ENCODE peak calls at places on chromosomes 4 and X, in ten cellular contexts. Z, H, S, T, G, C, K, A, W and Y are unnamed samples.
A peak's percentile ranks its signal among the peaks of the same experiment; 100 is the strongest.

GRCh38 chrX:40504801-40505605 is 75.8 kb upstream of the ATP6AP2 start:
- DNase-seq in G (no peak), K (no peak), S (no peak), A (no peak), T (no peak), C (no peak), H (peak; percentile 84), W (no peak), Z (no peak), Y (no peak)

GRCh38 chr4:158850800-158851644 is 82.2 kb downstream of the FNIP2 start:
- DNase-seq in K (no peak), Z (peak; percentile 54), W (no peak), S (no peak), H (no peak), C (no peak), T (no peak), G (peak; percentile 15), A (no peak), Y (no peak)

GRCh38 chr4:147985376-147985775 is 253.5 kb downstream of the ARHGAP10 start:
- DNase-seq in T (no peak), Z (no peak), G (no peak), C (no peak), A (no peak), K (no peak), H (no peak), S (no peak), W (no peak), Y (no peak)

GRCh38 chrX:16754019-16754418 is 32.2 kb upstream of the TXLNG start:
- DNase-seq in C (no peak), S (no peak), K (no peak), H (no peak), G (no peak), A (no peak), T (no peak), Z (no peak), W (no peak), Y (no peak)

GRCh38 chrX:9878141-9878875 is 88.8 kb upstream of the CLDN34 start:
- DNase-seq in A (no peak), S (no peak), K (no peak), C (no peak), W (no peak), T (no peak), Z (no peak), H (no peak), G (no peak), Y (no peak)

GRCh38 chr4:20192754-20193521 is 58.8 kb upstream of the SLIT2 start:
- DNase-seq in H (peak; percentile 46), Z (no peak), W (no peak), C (no peak), A (no peak), T (no peak), G (no peak), S (no peak), K (no peak), Y (no peak)

GRCh38 chr4:127212701-127213100 is 420.1 kb upstream of the INTU start:
- DNase-seq in A (no peak), K (no peak), T (no peak), G (no peak), Z (no peak), H (no peak), S (no peak), W (no peak), C (no peak), Y (no peak)

GRCh38 chr4:172168888-172169287 is 355.7 kb downstream of the GALNTL6 start:
- DNase-seq in S (no peak), K (no peak), C (no peak), H (no peak), W (no peak), A (no peak), T (no peak), Z (no peak), G (no peak), Y (no peak)

GRCh38 chr4:109588176-109588575 is 28.1 kb downstream of the MCUB start:
- DNase-seq in W (no peak), S (no peak), C (no peak), Z (no peak), K (no peak), T (no peak), H (no peak), G (no peak), A (no peak), Y (no peak)

DNA sequence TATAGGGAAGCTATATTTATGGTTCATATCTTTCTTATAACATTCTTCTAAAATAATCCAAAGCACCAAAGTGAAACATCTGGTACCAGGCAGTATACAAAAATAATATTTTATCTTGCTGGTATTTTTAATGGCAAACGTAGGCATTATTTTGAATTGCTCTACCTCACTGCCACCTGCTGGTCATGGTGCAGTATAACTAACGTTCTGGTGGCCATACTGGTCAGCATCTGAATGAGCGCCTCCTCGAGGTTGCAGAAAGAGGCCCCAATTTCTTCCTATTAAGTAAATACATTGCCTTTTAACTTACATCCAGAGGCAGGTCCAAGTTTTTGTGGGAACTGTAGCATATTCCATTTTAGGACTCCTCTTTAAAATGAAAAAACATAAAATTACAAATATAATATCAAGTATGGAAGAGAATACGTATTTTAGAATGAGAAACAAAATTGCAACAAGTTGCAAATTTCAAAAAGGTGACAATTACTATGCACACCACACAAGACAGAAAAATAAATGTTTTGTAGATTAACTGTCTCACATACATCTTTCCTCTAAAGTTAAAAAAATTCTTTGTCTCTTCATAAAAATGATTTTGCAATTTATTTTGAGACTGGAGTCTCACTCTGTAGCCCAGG is 22.9 kb upstream of the CWH43 start:
- DNase-seq in S (peak; percentile 78), T (no peak), C (peak; percentile 59), A (peak; percentile 49), Z (peak; percentile 91), W (peak; percentile 79), K (peak; percentile 22), H (peak; percentile 82), G (peak; percentile 81), Y (no peak)
- TF ChIP-seq CTCF in S (peak; percentile 95), T (peak; percentile 89), C (peak; percentile 84), A (peak; percentile 99), Z (peak; percentile 100), W (peak; percentile 94), K (peak; percentile 96), H (peak; percentile 99), G (peak; percentile 98), Y (peak; percentile 96)

GRCh38 chrX:86023806-86024205 is 23.6 kb downstream of the CHM start:
- DNase-seq in S (no peak), Z (no peak), G (no peak), W (no peak), K (no peak), A (no peak), H (no peak), C (no peak), T (no peak), Y (no peak)
- H3K27ac ChIP-seq in S (no peak overlapping the region), Z (no peak overlapping the region), G (no peak overlapping the region), W (no peak overlapping the region), K (no peak overlapping the region), A (no peak overlapping the region), H (no peak overlapping the region), C (no peak overlapping the region), T (no peak overlapping the region), Y (no peak overlapping the region)

GRCh38 chrX:86171366-86171765 is 23.1 kb downstream of the DACH2 start:
- DNase-seq in G (no peak), C (no peak), H (peak; percentile 35), T (no peak), Z (peak; percentile 39), W (no peak), S (no peak), K (no peak), A (no peak), Y (no peak)
- TF ChIP-seq CTCF in G (peak; percentile 31), C (no peak), H (peak; percentile 65), T (no peak), Z (peak; percentile 28), W (no peak), S (no peak), K (no peak), A (peak; percentile 34), Y (no peak)

GRCh38 chr4:53651142-53651720 is 59.9 kb upstream of the LNX1 start:
- DNase-seq in T (no peak), S (peak; percentile 80), K (peak; percentile 41), C (no peak), W (no peak), G (no peak), A (no peak), H (no peak), Z (peak; percentile 46), Y (peak; percentile 86)

GRCh38 chr4:53654300-53654758 is 63.0 kb upstream of the LNX1 start:
- DNase-seq in G (no peak), H (no peak), A (no peak), S (no peak), K (no peak), Z (no peak), C (peak; percentile 26), T (no peak), W (no peak), Y (no peak)

GRCh38 chr4:53656421-53656981 is 65.2 kb upstream of the LNX1 start:
- DNase-seq in K (no peak), T (no peak), Z (no peak), G (no peak), H (no peak), W (peak; percentile 75), A (no peak), S (no peak), C (no peak), Y (no peak)

GRCh38 chr4:53649357-53649756 is 58.1 kb upstream of the LNX1 start:
- DNase-seq in H (no peak), S (no peak), K (no peak), C (no peak), W (no peak), G (no peak), Z (no peak), A (no peak), T (no peak), Y (no peak)

DNA sequence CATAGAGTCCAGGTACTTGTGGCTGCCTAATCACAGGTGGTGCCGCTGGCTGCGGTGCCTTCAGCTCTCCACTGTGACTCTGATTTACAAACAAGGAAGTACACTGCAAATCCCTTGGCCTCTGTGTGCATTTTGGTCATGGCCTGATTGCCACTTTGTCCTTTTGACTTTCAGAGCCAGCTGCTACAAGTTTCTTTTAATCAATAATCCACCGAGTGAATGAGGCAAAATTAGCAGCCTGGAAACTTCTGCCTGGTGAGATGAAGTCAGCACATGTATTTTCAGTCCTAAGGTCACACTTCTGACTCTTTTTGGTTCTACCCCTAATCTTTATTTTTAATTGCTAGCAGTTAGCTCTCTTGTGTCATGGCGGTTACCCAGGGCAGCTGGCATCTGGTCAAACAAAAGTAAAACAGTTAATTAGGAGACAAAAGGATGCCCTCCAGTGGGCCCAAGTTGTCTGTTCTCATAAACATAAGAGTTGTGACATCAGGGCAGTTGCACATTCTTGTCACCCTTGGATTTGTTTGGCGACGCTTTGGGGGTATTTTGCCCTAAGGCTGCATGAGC is 62.3 kb upstream of the LNX1 start:
- DNase-seq in C (peak; percentile 74), T (no peak), S (peak; percentile 38), K (no peak), Z (peak; percentile 52), H (peak; percentile 2), G (no peak), A (peak; percentile 50), W (no peak), Y (peak; percentile 80)
- H3K27ac ChIP-seq in C (peak overlapping the region; percentile 82), T (no peak overlapping the region), S (peak overlapping the region; percentile 56), K (no peak overlapping the region), Z (peak overlapping the region; percentile 51), H (no peak overlapping the region), G (no peak overlapping the region), A (peak overlapping the region; percentile 66), W (peak overlapping the region; percentile 63), Y (peak overlapping the region; percentile 71)

DNA sequence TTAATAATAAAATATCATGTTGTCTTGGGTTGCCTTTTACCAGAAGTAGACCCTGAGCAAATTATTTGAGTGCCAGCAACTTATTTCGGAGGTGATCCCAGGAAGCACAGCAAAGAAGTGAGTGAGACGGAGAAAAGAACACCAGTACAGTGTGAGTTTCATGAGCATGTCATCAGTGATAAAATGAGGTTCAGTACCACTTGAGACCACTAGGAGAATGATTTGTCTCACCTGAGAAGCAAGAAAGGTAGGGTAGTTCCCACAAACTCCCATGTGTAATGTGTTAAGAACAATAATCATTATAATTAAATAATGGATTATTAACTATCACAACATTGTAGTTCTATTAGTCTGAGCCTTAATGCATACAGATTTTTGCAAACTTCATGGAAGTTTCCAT is 112.8 kb upstream of the DMD start:
- DNase-seq in T (no peak), W (no peak), K (no peak), H (no peak), G (no peak), S (no peak), C (no peak), A (no peak), Z (no peak), Y (no peak)
- TF ChIP-seq CTCF in T (no peak), W (no peak), K (no peak), H (peak; percentile 29), G (no peak), S (no peak), C (no peak), A (no peak), Z (no peak), Y (no peak)